ENCODE peak calls at places on chromosomes 6 and 20, in seven cellular contexts. G, H, I, B, R, A and M are unnamed samples.

GRCh38 chr20:14724036-14724435 is 386.6 kb upstream of the FLRT3 start:
- DNase-seq in G (no peak), H (no peak), I (no peak), B (no peak), R (no peak), A (no peak), M (no peak)

GRCh38 chr20:61700595-61701140 is 365.0 kb downstream of the TAF4 start:
- DNase-seq in G (no peak), H (no peak), I (no peak), B (no peak), R (no peak), A (no peak), M (no peak)

GRCh38 chr6:41500561-41500960 is 45.6 kb upstream of the FOXP4 start:
- DNase-seq in G (no peak), H (no peak), I (no peak), B (no peak), R (no peak), A (no peak), M (no peak)

GRCh38 chr6:26258199-26258977 is 106.6 kb upstream of the BTN3A2 start:
- DNase-seq in G (no peak), H (no peak), I (no peak), B (peak), R (peak), A (no peak), M (peak)

GRCh38 chr6:165605901-165606739 is 56.9 kb downstream of the PDE10A start:
- DNase-seq in G (no peak), H (no peak), I (no peak), B (no peak), R (no peak), A (no peak), M (no peak)

GRCh38 chr6:125812394-125813231 is 21.9 kb downstream of the NCOA7 start:
- DNase-seq in G (peak), H (no peak), I (no peak), B (no peak), R (peak), A (no peak), M (no peak)

GRCh38 chr6:121247386-121247785 is 86.9 kb downstream of the TBC1D32 start:
- DNase-seq in G (no peak), H (no peak), I (no peak), B (no peak), R (no peak), A (no peak), M (no peak)

GRCh38 chr20:36645998-36646397 is at the start of gene SLA2:
- DNase-seq in G (no peak), H (no peak), I (no peak), B (no peak), R (no peak), A (no peak), M (no peak)

GRCh38 chr20:2130062-2130591 is 28.5 kb downstream of the STK35 start:
- DNase-seq in G (no peak), H (no peak), I (no peak), B (no peak), R (no peak), A (no peak), M (no peak)

GRCh38 chr6:109701774-109702173 is 10.7 kb downstream of the FIG4 start:
- DNase-seq in G (no peak), H (no peak), I (no peak), B (no peak), R (no peak), A (no peak), M (no peak)

DNA sequence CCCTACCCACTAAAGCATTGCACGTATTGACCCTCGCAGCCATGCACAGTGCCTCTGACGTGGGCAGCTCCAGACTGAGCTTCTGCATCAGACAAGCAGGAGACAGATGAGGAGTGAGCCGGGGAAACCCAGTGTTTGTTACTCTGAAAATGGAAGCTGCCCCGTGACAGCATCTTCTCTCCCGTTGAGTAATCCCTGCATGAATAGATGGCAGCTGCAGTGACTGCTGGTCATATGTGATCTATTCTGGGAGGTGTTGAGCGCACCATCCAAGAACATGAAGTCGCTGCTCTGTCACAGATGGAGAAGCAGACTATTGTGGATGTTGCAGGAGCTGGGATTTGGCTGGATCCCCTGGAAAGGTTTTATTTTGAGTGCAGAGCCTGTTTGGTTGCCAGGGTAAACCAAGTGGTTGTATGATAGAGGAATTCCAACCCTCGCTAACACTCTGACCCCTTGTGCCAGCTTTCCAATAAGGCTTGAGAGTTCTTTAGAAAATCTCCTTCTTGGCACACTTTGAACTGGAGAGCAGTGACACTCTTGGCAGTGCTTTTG is 242.2 kb downstream of the NRN1 start:
- DNase-seq in G (no peak), H (peak), I (no peak), B (no peak), R (no peak), A (no peak), M (no peak)
- TF ChIP-seq REST in G (no peak), H (no peak), I (no peak), B (no peak), R (no peak), A (no peak), M (no peak)

GRCh38 chr6:75922226-75922625 is 150.2 kb downstream of the IMPG1 start:
- DNase-seq in G (no peak), H (no peak), I (no peak), B (no peak), R (no peak), A (no peak), M (no peak)
- TF ChIP-seq REST in G (no peak), H (no peak), I (no peak), B (no peak), R (no peak), A (no peak), M (no peak)

GRCh38 chr6:161618816-161619454 is 345.1 kb upstream of the AGPAT4 start:
- DNase-seq in G (peak), H (no peak), I (peak), B (peak), R (peak), A (peak), M (peak)
- TF ChIP-seq REST in G (no peak), H (no peak), I (no peak), B (no peak), R (no peak), A (no peak), M (no peak)

GRCh38 chr6:37667050-37667814 is 30.5 kb downstream of the MDGA1 start:
- DNase-seq in G (peak), H (no peak), I (no peak), B (no peak), R (peak), A (no peak), M (no peak)

GRCh38 chr6:37668251-37668650 is 29.4 kb downstream of the MDGA1 start:
- DNase-seq in G (peak), H (no peak), I (no peak), B (peak), R (no peak), A (no peak), M (no peak)

GRCh38 chr6:37669306-37669705 is 28.4 kb downstream of the MDGA1 start:
- DNase-seq in G (no peak), H (no peak), I (no peak), B (no peak), R (no peak), A (no peak), M (no peak)

GRCh38 chr6:37663016-37663810 is 34.5 kb downstream of the MDGA1 start:
- DNase-seq in G (no peak), H (no peak), I (no peak), B (no peak), R (no peak), A (no peak), M (no peak)

DNA sequence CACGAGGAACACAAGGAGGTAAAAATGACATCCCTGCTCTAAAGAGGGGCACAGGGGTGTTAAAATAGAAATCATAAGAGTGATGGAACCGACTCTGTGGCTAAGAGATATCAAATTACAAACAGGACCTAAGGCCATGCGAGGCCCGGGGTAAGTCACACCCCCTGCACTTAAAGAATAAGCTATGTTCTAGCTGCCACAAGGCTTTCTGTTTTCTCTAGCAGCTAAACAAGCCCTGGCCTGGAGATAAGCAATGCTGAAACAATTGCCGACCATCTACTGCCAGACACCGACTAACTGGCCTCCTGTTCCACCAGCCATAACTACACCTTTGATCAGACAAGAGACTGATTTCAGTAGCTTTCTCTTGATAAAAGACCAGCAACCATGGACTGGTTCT is 32.4 kb downstream of the MDGA1 start:
- DNase-seq in G (no peak), H (no peak), I (no peak), B (no peak), R (no peak), A (no peak), M (no peak)
- TF ChIP-seq REST in G (no peak), H (no peak), I (no peak), B (no peak), R (no peak), A (no peak), M (no peak)

DNA sequence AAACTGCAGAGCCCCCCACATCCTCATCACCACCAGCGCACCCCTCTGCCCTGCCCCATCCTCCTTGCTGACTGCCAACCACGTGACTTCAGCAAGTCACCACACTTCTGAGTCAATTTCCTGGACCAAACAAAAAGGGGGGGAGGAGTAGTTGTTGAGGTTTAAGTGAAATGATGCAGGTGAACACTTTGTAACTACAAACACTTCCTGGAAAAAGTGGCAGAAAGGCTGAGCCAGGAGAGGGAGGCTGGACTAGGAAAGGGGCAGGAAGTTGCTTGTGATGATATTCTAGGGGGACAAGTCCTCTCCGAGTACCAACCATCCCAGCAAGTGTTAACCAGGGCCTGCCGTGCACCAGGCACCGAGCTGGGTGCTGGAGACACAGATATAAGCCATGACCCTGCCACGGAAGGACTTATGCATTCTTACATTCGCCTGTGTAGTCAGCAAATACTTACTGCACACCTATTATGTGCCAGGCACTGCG is 67.4 kb downstream of the PREX1 start:
- DNase-seq in G (no peak), H (no peak), I (no peak), B (no peak), R (no peak), A (no peak), M (no peak)
- TF ChIP-seq REST in G (no peak), H (no peak), I (no peak), B (no peak), R (no peak), A (no peak), M (no peak)

GRCh38 chr6:167824591-167825041 is 2.1 kb upstream of the AFDN start:
- DNase-seq in G (no peak), H (no peak), I (no peak), B (no peak), R (peak), A (no peak), M (no peak)

GRCh38 chr6:167817729-167818128 is 9.0 kb upstream of the AFDN start:
- DNase-seq in G (no peak), H (no peak), I (no peak), B (peak), R (no peak), A (no peak), M (no peak)

GRCh38 chr6:167815296-167815980 is 11.3 kb upstream of the AFDN start:
- DNase-seq in G (no peak), H (no peak), I (no peak), B (no peak), R (peak), A (no peak), M (no peak)

GRCh38 chr6:167817016-167817415 is 9.7 kb upstream of the AFDN start:
- DNase-seq in G (no peak), H (no peak), I (no peak), B (no peak), R (no peak), A (no peak), M (no peak)

DNA sequence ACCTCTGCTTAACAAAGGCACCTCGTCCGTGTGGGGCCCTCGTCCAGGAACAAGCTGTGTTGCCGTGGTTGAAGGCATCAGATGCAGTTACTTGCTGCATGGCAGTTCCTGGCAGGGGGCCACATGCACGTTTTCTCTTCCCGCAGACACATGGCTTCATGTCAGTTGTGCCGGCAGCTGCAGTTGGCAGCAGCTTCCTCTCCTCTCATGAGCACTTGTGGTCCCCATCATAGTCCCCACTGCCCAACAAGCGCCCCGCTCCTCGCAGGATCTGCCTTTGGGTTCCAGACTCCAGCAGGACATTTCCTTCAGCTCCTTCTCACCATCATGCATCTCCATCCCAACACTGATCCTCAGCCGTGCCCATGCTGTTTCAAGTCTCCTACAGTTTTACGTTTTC is 7.1 kb upstream of the AFDN start:
- DNase-seq in G (no peak), H (no peak), I (no peak), B (no peak), R (no peak), A (no peak), M (no peak)
- TF ChIP-seq REST in G (no peak), H (no peak), I (no peak), B (no peak), R (no peak), A (no peak), M (no peak)

DNA sequence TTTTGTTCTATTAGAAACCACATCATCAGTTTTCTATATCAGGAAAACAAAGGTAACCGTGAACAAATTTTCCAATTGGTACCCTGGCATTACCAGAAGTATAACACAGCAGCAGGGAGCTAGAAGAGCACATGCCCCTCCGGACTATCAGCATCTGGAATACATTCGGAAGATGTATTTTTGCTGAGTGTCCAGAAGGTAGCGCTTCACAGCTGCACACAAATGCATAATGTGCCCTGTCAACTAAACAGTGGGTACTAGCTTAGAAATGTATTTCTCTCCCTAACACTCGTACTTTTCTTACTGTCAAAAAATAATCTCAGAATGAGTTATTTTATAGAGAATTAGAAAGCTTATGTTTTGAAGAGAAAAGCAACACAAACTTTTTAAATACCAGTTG is 77.6 kb downstream of the HUS1B start:
- DNase-seq in G (peak), H (no peak), I (no peak), B (peak), R (peak), A (peak), M (no peak)
- TF ChIP-seq REST in G (no peak), H (no peak), I (no peak), B (no peak), R (no peak), A (no peak), M (no peak)

GRCh38 chr20:44598413-44599290 is 16.3 kb downstream of the PKIG start:
- DNase-seq in G (no peak), H (no peak), I (no peak), B (no peak), R (no peak), A (peak), M (no peak)
- TF ChIP-seq REST in G (no peak), H (no peak), I (no peak), B (no peak), R (no peak), A (no peak), M (no peak)